ENCODE peak calls at places on chromosome 7, in nine cellular contexts. A, V, L, O, C, F, T, M and W are unnamed samples.

GRCh38 chr7:78124221-78124620 is 325.6 kb downstream of the PHTF2 start:
- DNase-seq in A (no peak), V (no peak), L (no peak), O (no peak), C (no peak), F (no peak), T (no peak), M (no peak), W (no peak)

GRCh38 chr7:152887191-152887590 is 127.6 kb downstream of the ACTR3B start:
- DNase-seq in A (no peak), V (no peak), L (no peak), O (no peak), C (no peak), F (no peak), T (no peak), M (no peak), W (no peak)

GRCh38 chr7:54963155-54963554 is 55.7 kb upstream of the EGFR start:
- DNase-seq in A (no peak), V (no peak), L (no peak), O (no peak), C (peak), F (no peak), T (no peak), M (no peak), W (no peak)

GRCh38 chr7:1029637-1030443 is 14.5 kb upstream of the GPR146 start:
- DNase-seq in A (no peak), V (no peak), L (no peak), O (no peak), C (peak), F (no peak), T (no peak), M (no peak), W (no peak)

GRCh38 chr7:76515999-76516443 is 5.7 kb downstream of the UPK3B start:
- DNase-seq in A (no peak), V (no peak), L (peak), O (no peak), C (peak), F (peak), T (no peak), M (peak), W (no peak)

GRCh38 chr7:103851357-103851756 is 138.1 kb downstream of the RELN start:
- DNase-seq in A (no peak), V (peak), L (peak), O (peak), C (no peak), F (no peak), T (no peak), M (no peak), W (no peak)

GRCh38 chr7:90530263-90530662 is 60.8 kb downstream of the PTTG1IP2 start:
- DNase-seq in A (no peak), V (peak), L (peak), O (no peak), C (no peak), F (no peak), T (no peak), M (no peak), W (no peak)

GRCh38 chr7:80142853-80143580 is 8.4 kb downstream of the GNAI1 start:
- DNase-seq in A (no peak), V (no peak), L (no peak), O (no peak), C (no peak), F (no peak), T (no peak), M (no peak), W (no peak)

GRCh38 chr7:112132123-112132694 is 74.0 kb downstream of the DOCK4 start:
- DNase-seq in A (no peak), V (no peak), L (no peak), O (peak), C (no peak), F (no peak), T (no peak), M (no peak), W (no peak)

GRCh38 chr7:103821105-103821504 is 168.4 kb downstream of the RELN start:
- DNase-seq in A (no peak), V (no peak), L (no peak), O (no peak), C (no peak), F (no peak), T (no peak), M (no peak), W (no peak)

GRCh38 chr7:134371536-134371935 is 54.8 kb upstream of the SLC35B4 start:
- DNase-seq in A (no peak), V (no peak), L (no peak), O (no peak), C (no peak), F (no peak), T (no peak), M (no peak), W (no peak)

GRCh38 chr7:57176928-57177635 is 44.8 kb upstream of the ZNF479 start:
- DNase-seq in A (no peak), V (no peak), L (no peak), O (no peak), C (no peak), F (no peak), T (no peak), M (no peak), W (no peak)

GRCh38 chr7:2157473-2158279 is 75.1 kb downstream of the MAD1L1 start:
- DNase-seq in A (peak), V (peak), L (no peak), O (peak), C (peak), F (peak), T (peak), M (peak), W (no peak)

GRCh38 chr7:158284617-158285382 is 302.8 kb downstream of the PTPRN2 start:
- DNase-seq in A (no peak), V (no peak), L (no peak), O (no peak), C (no peak), F (no peak), T (no peak), M (peak), W (no peak)

GRCh38 chr7:158411232-158411950 is 176.2 kb downstream of the PTPRN2 start:
- DNase-seq in A (no peak), V (no peak), L (no peak), O (no peak), C (no peak), F (no peak), T (no peak), M (no peak), W (no peak)

GRCh38 chr7:41880107-41880506 is 177.2 kb upstream of the INHBA start:
- DNase-seq in A (no peak), V (peak), L (no peak), O (no peak), C (peak), F (no peak), T (no peak), M (no peak), W (no peak)

GRCh38 chr7:123293710-123294109 is 93.9 kb upstream of the SLC13A1 start:
- DNase-seq in A (no peak), V (no peak), L (no peak), O (no peak), C (no peak), F (no peak), T (no peak), M (no peak), W (no peak)

GRCh38 chr7:130486114-130486962 is 5.5 kb upstream of the MEST start:
- DNase-seq in A (peak), V (peak), L (peak), O (peak), C (peak), F (peak), T (no peak), M (peak), W (peak)

GRCh38 chr7:11896663-11897062 is 64.7 kb upstream of the THSD7A start:
- DNase-seq in A (no peak), V (no peak), L (no peak), O (no peak), C (no peak), F (no peak), T (no peak), M (no peak), W (no peak)

GRCh38 chr7:107779647-107780099 is 23.4 kb downstream of the SLC26A3 start:
- DNase-seq in A (no peak), V (peak), L (no peak), O (no peak), C (no peak), F (no peak), T (no peak), M (peak), W (no peak)

GRCh38 chr7:32937344-32938174 is 19.7 kb upstream of the FKBP9 start:
- DNase-seq in A (no peak), V (peak), L (no peak), O (no peak), C (peak), F (peak), T (peak), M (no peak), W (no peak)

GRCh38 chr7:17233643-17234397 is 64.6 kb upstream of the AHR start:
- DNase-seq in A (peak), V (no peak), L (no peak), O (no peak), C (no peak), F (no peak), T (no peak), M (no peak), W (peak)

GRCh38 chr7:82559203-82559805 is 115.7 kb upstream of the CACNA2D1 start:
- DNase-seq in A (no peak), V (no peak), L (peak), O (peak), C (peak), F (no peak), T (no peak), M (no peak), W (no peak)

GRCh38 chr7:6015917-6016652 is 7.0 kb downstream of the AIMP2 start:
- DNase-seq in A (peak), V (peak), L (peak), O (no peak), C (peak), F (peak), T (no peak), M (no peak), W (no peak)

GRCh38 chr7:51458693-51459092 is 142.1 kb upstream of the COBL start:
- DNase-seq in A (no peak), V (no peak), L (no peak), O (no peak), C (no peak), F (no peak), T (no peak), M (no peak), W (no peak)

GRCh38 chr7:125450749-125451148 is 521.1 kb upstream of the POT1 start:
- DNase-seq in A (no peak), V (no peak), L (no peak), O (no peak), C (no peak), F (no peak), T (no peak), M (no peak), W (no peak)

GRCh38 chr7:103680161-103681144 is 234.4 kb upstream of the SLC26A5 start:
- DNase-seq in A (no peak), V (no peak), L (no peak), O (peak), C (no peak), F (no peak), T (no peak), M (no peak), W (no peak)

GRCh38 chr7:134695321-134695860 is 48.7 kb downstream of the BPGM start:
- DNase-seq in A (no peak), V (no peak), L (no peak), O (no peak), C (no peak), F (peak), T (no peak), M (no peak), W (no peak)

GRCh38 chr7:69002416-69002815 is 595.9 kb upstream of the AUTS2 start:
- DNase-seq in A (no peak), V (peak), L (no peak), O (no peak), C (no peak), F (no peak), T (no peak), M (no peak), W (no peak)

GRCh38 chr7:111873963-111874693 is 311.8 kb upstream of the IMMP2L start:
- DNase-seq in A (no peak), V (peak), L (no peak), O (no peak), C (no peak), F (no peak), T (no peak), M (no peak), W (no peak)

GRCh38 chr7:73397936-73398335 is 35.6 kb upstream of the FZD9 start:
- DNase-seq in A (no peak), V (no peak), L (no peak), O (peak), C (no peak), F (no peak), T (no peak), M (no peak), W (no peak)

GRCh38 chr7:29430279-29430949 is 133.2 kb upstream of the PRR15 start:
- DNase-seq in A (no peak), V (no peak), L (no peak), O (no peak), C (no peak), F (no peak), T (no peak), M (no peak), W (no peak)

GRCh38 chr7:90597527-90597871 is 1.4 kb downstream of the CDK14 start:
- DNase-seq in A (no peak), V (peak), L (peak), O (peak), C (no peak), F (no peak), T (no peak), M (no peak), W (no peak)

DNA sequence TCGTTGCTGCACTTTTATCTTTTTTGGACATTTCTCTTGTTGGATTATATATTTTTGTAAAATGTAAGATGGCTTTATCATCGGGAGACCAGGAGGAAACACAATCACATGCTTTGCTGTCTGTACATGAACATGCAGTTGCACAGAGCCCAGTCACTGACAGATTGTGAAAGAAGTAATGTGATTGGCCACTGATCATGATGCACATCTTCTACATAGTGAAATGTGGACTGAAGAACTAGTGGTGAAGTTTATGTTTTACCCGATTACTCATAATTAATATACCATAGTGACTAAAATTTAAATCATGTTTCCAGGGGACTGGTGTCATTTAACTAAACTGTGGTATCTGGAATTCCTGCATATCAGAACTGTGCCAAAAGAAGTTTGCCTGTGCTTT is 289.6 kb downstream of the PPP1R3A start:
- DNase-seq in A (no peak), V (peak), L (peak), O (no peak), C (no peak), F (no peak), T (no peak), M (no peak), W (no peak)
- H3K27ac ChIP-seq in A (no peak), V (no peak), L (no peak), O (no peak), C (no peak), F (no peak), T (no peak), M (no peak), W (no peak)

GRCh38 chr7:46695045-46695708 is 774.1 kb upstream of the IGFBP3 start:
- DNase-seq in A (no peak), V (peak), L (no peak), O (no peak), C (peak), F (no peak), T (no peak), M (no peak), W (no peak)
- TF ChIP-seq CTCF in A (peak), V (peak), L (no peak), O (no peak), C (no peak), F (peak), T (no peak), M (no peak), W (no peak)

GRCh38 chr7:96440328-96440727 is 118.4 kb upstream of the SLC25A13 start:
- DNase-seq in A (no peak), V (no peak), L (no peak), O (no peak), C (no peak), F (no peak), T (no peak), M (no peak), W (no peak)
- H3K27ac ChIP-seq in A (no peak), V (no peak), L (no peak), O (no peak), C (no peak), F (no peak), T (no peak), M (no peak), W (no peak)

DNA sequence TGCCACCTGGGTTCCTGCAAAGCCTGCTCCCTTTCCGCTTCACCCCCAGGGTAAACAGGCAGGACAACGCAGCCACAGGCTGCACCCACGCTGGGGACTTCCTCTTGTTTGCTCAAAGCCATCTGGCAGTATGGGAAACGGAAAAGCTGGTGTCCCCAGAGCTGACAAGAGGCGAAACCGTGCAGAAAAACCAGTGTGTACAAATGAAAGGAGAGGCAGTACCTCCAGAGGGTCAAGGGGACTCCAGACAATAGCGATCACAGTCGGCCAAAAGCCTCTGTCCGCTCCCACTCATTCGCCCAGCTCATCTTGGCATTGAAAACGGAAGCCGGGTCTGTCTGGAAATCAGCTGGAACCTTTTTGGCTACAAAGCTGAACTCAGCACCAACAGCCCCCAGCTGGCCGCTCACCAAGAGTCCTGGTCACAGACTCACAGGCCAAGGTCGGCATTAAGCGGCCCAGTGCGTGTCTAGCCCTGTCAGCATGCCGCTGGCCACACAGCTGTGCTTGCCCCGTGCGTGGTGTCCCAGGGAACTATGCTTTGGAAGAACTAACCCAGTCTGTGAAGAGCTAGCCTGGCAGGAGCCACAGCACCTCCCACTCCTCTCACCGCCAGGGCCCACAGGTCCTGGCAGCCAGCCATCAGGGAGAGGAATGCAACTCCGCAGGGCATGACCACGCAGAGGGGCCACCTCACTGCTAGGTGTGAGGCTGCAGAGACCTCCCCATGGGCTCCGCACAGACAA is 10.4 kb downstream of the TNS3 start:
- DNase-seq in A (no peak), V (peak), L (peak), O (no peak), C (peak), F (peak), T (peak), M (peak), W (no peak)
- TF ChIP-seq CTCF in A (no peak), V (no peak), L (no peak), O (no peak), C (no peak), F (no peak), T (peak), M (no peak), W (no peak)

GRCh38 chr7:155206286-155207020 is 91.2 kb upstream of the INSIG1 start:
- DNase-seq in A (peak), V (peak), L (no peak), O (no peak), C (peak), F (peak), T (peak), M (peak), W (peak)

GRCh38 chr7:155204744-155205367 is 92.8 kb upstream of the INSIG1 start:
- DNase-seq in A (no peak), V (no peak), L (no peak), O (no peak), C (no peak), F (no peak), T (no peak), M (no peak), W (no peak)

GRCh38 chr7:155207335-155208002 is 90.2 kb upstream of the INSIG1 start:
- DNase-seq in A (no peak), V (no peak), L (no peak), O (no peak), C (no peak), F (no peak), T (no peak), M (no peak), W (no peak)

GRCh38 chr7:155203882-155204691 is 93.6 kb upstream of the INSIG1 start:
- DNase-seq in A (no peak), V (no peak), L (no peak), O (no peak), C (peak), F (no peak), T (no peak), M (no peak), W (no peak)

GRCh38 chr7:155205368-155206285 is 92.1 kb upstream of the INSIG1 start:
- DNase-seq in A (peak), V (peak), L (peak), O (peak), C (peak), F (peak), T (peak), M (peak), W (peak)
- H3K27ac ChIP-seq in A (peak), V (peak), L (peak), O (no peak), C (peak), F (peak), T (peak), M (peak), W (peak)

GRCh38 chr7:31814187-31814586 is 127.2 kb downstream of the PPP1R17 start:
- DNase-seq in A (no peak), V (peak), L (no peak), O (peak), C (peak), F (no peak), T (no peak), M (no peak), W (no peak)
- TF ChIP-seq CTCF in A (peak), V (peak), L (no peak), O (peak), C (peak), F (peak), T (no peak), M (no peak), W (no peak)